ENCODE peak calls at places on chromosomes 2 and 18, in five cellular contexts. One of them, this sample, is unnamed.

GRCh38 chr2:102055346-102055975 is 63.7 kb downstream of the IL1R2 start:
- DNase-seq in fibroblast of the aortic adventitia: peak
- DNase-seq in NCI-H748 treated with DMSO at 0.1 percent for 48 hours: no peak
- DNase-seq in nucleus accumbens: no peak
- DNase-seq in KBM-7: no peak
- DNase-seq in this sample: no peak

GRCh38 chr2:99404039-99404799 is 67.0 kb downstream of the EIF5B start:
- DNase-seq in NCI-H748 treated with DMSO at 0.1 percent for 48 hours: no peak
- DNase-seq in nucleus accumbens: no peak
- DNase-seq in KBM-7: peak
- DNase-seq in fibroblast of the aortic adventitia: no peak
- DNase-seq in this sample: no peak

GRCh38 chr2:157936464-157936863 is 60.3 kb upstream of the ACVR1 start:
- DNase-seq in nucleus accumbens: no peak
- DNase-seq in KBM-7: no peak
- DNase-seq in fibroblast of the aortic adventitia: no peak
- DNase-seq in NCI-H748 treated with DMSO at 0.1 percent for 48 hours: no peak
- DNase-seq in this sample: no peak

GRCh38 chr2:136327162-136327852 is 209.4 kb upstream of the CXCR4 start:
- DNase-seq in fibroblast of the aortic adventitia: no peak
- DNase-seq in KBM-7: no peak
- DNase-seq in NCI-H748 treated with DMSO at 0.1 percent for 48 hours: no peak
- DNase-seq in nucleus accumbens: no peak
- DNase-seq in this sample: peak

GRCh38 chr2:20507166-20507692 is 60.4 kb downstream of the RHOB start:
- DNase-seq in fibroblast of the aortic adventitia: no peak
- DNase-seq in nucleus accumbens: no peak
- DNase-seq in KBM-7: peak
- DNase-seq in NCI-H748 treated with DMSO at 0.1 percent for 48 hours: no peak
- DNase-seq in this sample: no peak

GRCh38 chr18:25237571-25238267 is 114.2 kb downstream of the ZNF521 start:
- DNase-seq in KBM-7: no peak
- DNase-seq in nucleus accumbens: no peak
- DNase-seq in NCI-H748 treated with DMSO at 0.1 percent for 48 hours: no peak
- DNase-seq in fibroblast of the aortic adventitia: peak
- DNase-seq in this sample: no peak

GRCh38 chr2:239137165-239137889 is 263.5 kb downstream of the HDAC4 start:
- DNase-seq in KBM-7: no peak
- DNase-seq in NCI-H748 treated with DMSO at 0.1 percent for 48 hours: no peak
- DNase-seq in fibroblast of the aortic adventitia: no peak
- DNase-seq in nucleus accumbens: no peak
- DNase-seq in this sample: no peak

GRCh38 chr2:5700551-5700950 is 8.4 kb downstream of the SOX11 start:
- DNase-seq in fibroblast of the aortic adventitia: no peak
- DNase-seq in NCI-H748 treated with DMSO at 0.1 percent for 48 hours: no peak
- DNase-seq in nucleus accumbens: no peak
- DNase-seq in KBM-7: no peak
- DNase-seq in this sample: no peak

GRCh38 chr2:103401621-103402020 is 639.8 kb downstream of the TMEM182 start:
- DNase-seq in nucleus accumbens: no peak
- DNase-seq in KBM-7: no peak
- DNase-seq in NCI-H748 treated with DMSO at 0.1 percent for 48 hours: no peak
- DNase-seq in fibroblast of the aortic adventitia: no peak
- DNase-seq in this sample: no peak

GRCh38 chr2:239298126-239298804 is 102.6 kb downstream of the HDAC4 start:
- DNase-seq in KBM-7: peak
- DNase-seq in fibroblast of the aortic adventitia: no peak
- DNase-seq in NCI-H748 treated with DMSO at 0.1 percent for 48 hours: no peak
- DNase-seq in nucleus accumbens: no peak
- DNase-seq in this sample: no peak

GRCh38 chr18:28715206-28715605 is 538.3 kb upstream of the CDH2 start:
- DNase-seq in KBM-7: no peak
- DNase-seq in nucleus accumbens: no peak
- DNase-seq in fibroblast of the aortic adventitia: peak
- DNase-seq in NCI-H748 treated with DMSO at 0.1 percent for 48 hours: no peak
- DNase-seq in this sample: no peak

GRCh38 chr2:238019962-238020361 is 40.8 kb upstream of the SCLY start:
- DNase-seq in nucleus accumbens: no peak
- DNase-seq in KBM-7: no peak
- DNase-seq in fibroblast of the aortic adventitia: no peak
- DNase-seq in NCI-H748 treated with DMSO at 0.1 percent for 48 hours: no peak
- DNase-seq in this sample: no peak

GRCh38 chr2:96873651-96874096 is 3.8 kb upstream of the SEMA4C start:
- DNase-seq in nucleus accumbens: no peak
- DNase-seq in KBM-7: no peak
- DNase-seq in fibroblast of the aortic adventitia: no peak
- DNase-seq in NCI-H748 treated with DMSO at 0.1 percent for 48 hours: no peak
- DNase-seq in this sample: no peak

GRCh38 chr2:39181297-39181696 is 60.4 kb upstream of the SOS1 start:
- DNase-seq in nucleus accumbens: no peak
- DNase-seq in KBM-7: no peak
- DNase-seq in fibroblast of the aortic adventitia: no peak
- DNase-seq in NCI-H748 treated with DMSO at 0.1 percent for 48 hours: no peak
- DNase-seq in this sample: no peak

GRCh38 chr2:177429688-177430325 is 37.2 kb downstream of the AGPS start:
- DNase-seq in fibroblast of the aortic adventitia: peak
- DNase-seq in NCI-H748 treated with DMSO at 0.1 percent for 48 hours: no peak
- DNase-seq in KBM-7: no peak
- DNase-seq in nucleus accumbens: no peak
- DNase-seq in this sample: no peak

GRCh38 chr2:10380048-10380926 is 67.8 kb downstream of the ODC1 start:
- DNase-seq in NCI-H748 treated with DMSO at 0.1 percent for 48 hours: no peak
- DNase-seq in fibroblast of the aortic adventitia: no peak
- DNase-seq in nucleus accumbens: no peak
- DNase-seq in KBM-7: peak
- DNase-seq in this sample: no peak

GRCh38 chr2:15363142-15363541 is 198.0 kb downstream of the NBAS start:
- DNase-seq in NCI-H748 treated with DMSO at 0.1 percent for 48 hours: no peak
- DNase-seq in KBM-7: no peak
- DNase-seq in nucleus accumbens: no peak
- DNase-seq in fibroblast of the aortic adventitia: peak
- DNase-seq in this sample: no peak

GRCh38 chr2:52369176-52369575 is 1337.2 kb upstream of the NRXN1 start:
- DNase-seq in nucleus accumbens: no peak
- DNase-seq in KBM-7: no peak
- DNase-seq in NCI-H748 treated with DMSO at 0.1 percent for 48 hours: no peak
- DNase-seq in fibroblast of the aortic adventitia: no peak
- DNase-seq in this sample: no peak